ENCODE peak calls at places on chromosomes 7 and 10, in six cellular contexts. One of them, this sample, is unnamed.

GRCh38 chr10:83603708-83604107 is 535.6 kb upstream of the GHITM start:
- DNase-seq in Peyer's patch: no peak
- DNase-seq in DND-41: no peak
- DNase-seq in mammary epithelial cell: no peak
- DNase-seq in MM.1S: peak; percentile 65
- DNase-seq in brain microvascular endothelial cell: peak; percentile 2
- DNase-seq in this sample: no peak

GRCh38 chr7:12220321-12221046 is 9.4 kb downstream of the TMEM106B start:
- DNase-seq in Peyer's patch: no peak
- DNase-seq in DND-41: no peak
- DNase-seq in mammary epithelial cell: no peak
- DNase-seq in MM.1S: no peak
- DNase-seq in brain microvascular endothelial cell: no peak
- DNase-seq in this sample: no peak

GRCh38 chr10:79266092-79266491 is 81.2 kb upstream of the PPIF start:
- DNase-seq in Peyer's patch: peak; percentile 70
- DNase-seq in DND-41: no peak
- DNase-seq in mammary epithelial cell: peak; percentile 33
- DNase-seq in MM.1S: no peak
- DNase-seq in brain microvascular endothelial cell: no peak
- DNase-seq in this sample: no peak

GRCh38 chr7:234712-235553 is 42.6 kb downstream of the FAM20C start:
- DNase-seq in Peyer's patch: no peak
- DNase-seq in DND-41: no peak
- DNase-seq in mammary epithelial cell: peak; percentile 29
- DNase-seq in MM.1S: no peak
- DNase-seq in brain microvascular endothelial cell: no peak
- DNase-seq in this sample: no peak

GRCh38 chr10:71390921-71391690 is 5.6 kb upstream of the CDH23 start:
- DNase-seq in Peyer's patch: no peak
- DNase-seq in DND-41: no peak
- DNase-seq in mammary epithelial cell: no peak
- DNase-seq in MM.1S: no peak
- DNase-seq in brain microvascular endothelial cell: no peak
- DNase-seq in this sample: no peak

GRCh38 chr7:13179775-13180448 is 492.5 kb downstream of the ARL4A start:
- DNase-seq in Peyer's patch: no peak
- DNase-seq in DND-41: no peak
- DNase-seq in mammary epithelial cell: no peak
- DNase-seq in MM.1S: no peak
- DNase-seq in brain microvascular endothelial cell: no peak
- DNase-seq in this sample: no peak

GRCh38 chr10:68727146-68727545 is 6.1 kb downstream of the CCAR1 start:
- DNase-seq in Peyer's patch: no peak
- DNase-seq in DND-41: no peak
- DNase-seq in mammary epithelial cell: no peak
- DNase-seq in MM.1S: no peak
- DNase-seq in brain microvascular endothelial cell: no peak
- DNase-seq in this sample: no peak

GRCh38 chr10:104339469-104340098 is 1.3 kb upstream of the ITPRIP start:
- DNase-seq in Peyer's patch: no peak
- DNase-seq in DND-41: no peak
- DNase-seq in mammary epithelial cell: peak; percentile 59
- DNase-seq in MM.1S: peak; percentile 24
- DNase-seq in brain microvascular endothelial cell: peak; percentile 66
- DNase-seq in this sample: no peak

GRCh38 chr10:74542077-74542476 is 284.3 kb upstream of the KAT6B start:
- DNase-seq in Peyer's patch: no peak
- DNase-seq in DND-41: no peak
- DNase-seq in mammary epithelial cell: peak; percentile 9
- DNase-seq in MM.1S: no peak
- DNase-seq in brain microvascular endothelial cell: peak; percentile 63
- DNase-seq in this sample: no peak

GRCh38 chr7:107332488-107333269 is 137.2 kb upstream of the GPR22 start:
- DNase-seq in Peyer's patch: no peak
- DNase-seq in DND-41: no peak
- DNase-seq in mammary epithelial cell: no peak
- DNase-seq in MM.1S: peak; percentile 88
- DNase-seq in brain microvascular endothelial cell: no peak
- DNase-seq in this sample: no peak

GRCh38 chr7:46165281-46165680 is 244.2 kb upstream of the IGFBP3 start:
- DNase-seq in Peyer's patch: no peak
- DNase-seq in DND-41: no peak
- DNase-seq in mammary epithelial cell: no peak
- DNase-seq in MM.1S: no peak
- DNase-seq in brain microvascular endothelial cell: peak; percentile 68
- DNase-seq in this sample: no peak

GRCh38 chr7:44608916-44609648 is 2.7 kb downstream of the OGDH start:
- DNase-seq in Peyer's patch: no peak
- DNase-seq in DND-41: no peak
- DNase-seq in mammary epithelial cell: no peak
- DNase-seq in MM.1S: no peak
- DNase-seq in brain microvascular endothelial cell: no peak
- DNase-seq in this sample: peak; percentile 34

GRCh38 chr7:52944916-52945315 is 90.5 kb upstream of the POM121L12 start:
- DNase-seq in Peyer's patch: no peak
- DNase-seq in DND-41: no peak
- DNase-seq in mammary epithelial cell: no peak
- DNase-seq in MM.1S: no peak
- DNase-seq in brain microvascular endothelial cell: no peak
- DNase-seq in this sample: no peak

GRCh38 chr7:94580601-94581000 is 71.0 kb downstream of the CASD1 start:
- DNase-seq in Peyer's patch: no peak
- DNase-seq in DND-41: no peak
- DNase-seq in mammary epithelial cell: peak; percentile 31
- DNase-seq in MM.1S: no peak
- DNase-seq in brain microvascular endothelial cell: no peak
- DNase-seq in this sample: no peak

GRCh38 chr10:14162626-14163344 is 167.9 kb downstream of the FRMD4A start:
- DNase-seq in Peyer's patch: no peak
- DNase-seq in DND-41: no peak
- DNase-seq in mammary epithelial cell: no peak
- DNase-seq in MM.1S: no peak
- DNase-seq in brain microvascular endothelial cell: no peak
- DNase-seq in this sample: no peak

GRCh38 chr7:98808751-98809460 is 60.9 kb downstream of the TMEM130 start:
- DNase-seq in Peyer's patch: no peak
- DNase-seq in DND-41: no peak
- DNase-seq in mammary epithelial cell: no peak
- DNase-seq in MM.1S: no peak
- DNase-seq in brain microvascular endothelial cell: no peak
- DNase-seq in this sample: no peak

GRCh38 chr10:51878695-51879094 is 179.3 kb upstream of the CSTF2T start:
- DNase-seq in Peyer's patch: no peak
- DNase-seq in DND-41: no peak
- DNase-seq in mammary epithelial cell: no peak
- DNase-seq in MM.1S: no peak
- DNase-seq in brain microvascular endothelial cell: peak; percentile 20
- DNase-seq in this sample: no peak

GRCh38 chr10:51876528-51876927 is 177.1 kb upstream of the CSTF2T start:
- DNase-seq in Peyer's patch: no peak
- DNase-seq in DND-41: no peak
- DNase-seq in mammary epithelial cell: no peak
- DNase-seq in MM.1S: peak; percentile 16
- DNase-seq in brain microvascular endothelial cell: no peak
- DNase-seq in this sample: no peak

GRCh38 chr10:51879238-51879637 is 179.8 kb upstream of the CSTF2T start:
- DNase-seq in Peyer's patch: no peak
- DNase-seq in DND-41: no peak
- DNase-seq in mammary epithelial cell: peak; percentile 99
- DNase-seq in MM.1S: peak; percentile 54
- DNase-seq in brain microvascular endothelial cell: peak; percentile 99
- DNase-seq in this sample: no peak

GRCh38 chr10:51877636-51878035 is 178.2 kb upstream of the CSTF2T start:
- DNase-seq in Peyer's patch: no peak
- DNase-seq in DND-41: no peak
- DNase-seq in mammary epithelial cell: no peak
- DNase-seq in MM.1S: no peak
- DNase-seq in brain microvascular endothelial cell: no peak
- DNase-seq in this sample: no peak

GRCh38 chr10:51876979-51877378 is 177.6 kb upstream of the CSTF2T start:
- DNase-seq in Peyer's patch: no peak
- DNase-seq in DND-41: no peak
- DNase-seq in mammary epithelial cell: no peak
- DNase-seq in MM.1S: no peak
- DNase-seq in brain microvascular endothelial cell: no peak
- DNase-seq in this sample: no peak
- H3K27ac ChIP-seq in Peyer's patch: no peak overlapping the region
- H3K27ac ChIP-seq in DND-41: no peak overlapping the region
- H3K27ac ChIP-seq in mammary epithelial cell: no peak overlapping the region
- H3K27ac ChIP-seq in MM.1S: no peak overlapping the region
- H3K27ac ChIP-seq in brain microvascular endothelial cell: no peak overlapping the region
- H3K27ac ChIP-seq in this sample: no peak overlapping the region

GRCh38 chr7:151310578-151310977 is 31.0 kb upstream of the NUB1 start:
- DNase-seq in Peyer's patch: no peak
- DNase-seq in DND-41: no peak
- DNase-seq in mammary epithelial cell: no peak
- DNase-seq in MM.1S: peak; percentile 17
- DNase-seq in brain microvascular endothelial cell: no peak
- DNase-seq in this sample: no peak

GRCh38 chr7:151309306-151309705 is 32.3 kb upstream of the NUB1 start:
- DNase-seq in Peyer's patch: no peak
- DNase-seq in DND-41: no peak
- DNase-seq in mammary epithelial cell: no peak
- DNase-seq in MM.1S: no peak
- DNase-seq in brain microvascular endothelial cell: no peak
- DNase-seq in this sample: no peak

GRCh38 chr7:151312831-151313809 is 28.5 kb upstream of the NUB1 start:
- DNase-seq in Peyer's patch: no peak
- DNase-seq in DND-41: no peak
- DNase-seq in mammary epithelial cell: no peak
- DNase-seq in MM.1S: no peak
- DNase-seq in brain microvascular endothelial cell: no peak
- DNase-seq in this sample: no peak

GRCh38 chr7:151312356-151312755 is 29.3 kb upstream of the NUB1 start:
- DNase-seq in Peyer's patch: no peak
- DNase-seq in DND-41: no peak
- DNase-seq in mammary epithelial cell: no peak
- DNase-seq in MM.1S: no peak
- DNase-seq in brain microvascular endothelial cell: no peak
- DNase-seq in this sample: no peak

DNA sequence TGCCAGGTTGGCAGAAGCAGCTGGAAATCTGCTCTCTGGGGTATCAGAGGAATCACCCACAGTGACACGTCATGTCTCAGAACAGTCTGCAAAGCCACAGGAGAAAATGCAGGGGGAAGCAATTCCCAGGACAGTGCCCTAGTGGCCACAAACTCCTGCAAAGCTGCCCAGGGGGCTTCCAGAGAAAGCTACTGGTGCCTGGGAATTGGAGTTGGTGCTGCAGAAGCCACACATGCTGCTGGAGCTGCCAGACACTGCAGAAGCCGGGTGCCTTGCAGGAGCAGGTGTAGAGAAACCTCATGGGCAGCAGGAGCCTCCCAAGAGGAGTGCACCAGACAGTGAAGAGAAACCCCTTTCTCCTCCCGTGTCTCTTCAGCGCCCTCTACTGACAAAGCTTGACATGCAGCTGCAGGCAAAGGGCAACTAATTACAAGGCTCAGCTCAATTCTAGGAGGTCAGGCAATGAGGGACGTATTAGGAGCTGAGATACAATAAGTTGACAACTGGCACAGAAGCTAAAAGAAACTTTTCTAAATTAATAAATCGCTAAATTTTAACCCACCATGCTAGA is 30.2 kb upstream of the NUB1 start:
- DNase-seq in Peyer's patch: no peak
- DNase-seq in DND-41: peak; percentile 55
- DNase-seq in mammary epithelial cell: peak; percentile 11
- DNase-seq in MM.1S: peak; percentile 68
- DNase-seq in brain microvascular endothelial cell: no peak
- DNase-seq in this sample: no peak
- TF ChIP-seq CTCF in Peyer's patch: no peak
- TF ChIP-seq CTCF in DND-41: peak; percentile 67
- TF ChIP-seq CTCF in mammary epithelial cell: peak; percentile 14
- TF ChIP-seq CTCF in MM.1S: peak; percentile 67
- TF ChIP-seq CTCF in brain microvascular endothelial cell: peak; percentile 44
- TF ChIP-seq CTCF in this sample: no peak

GRCh38 chr10:93754761-93755160 is 3.0 kb upstream of the LGI1 start:
- DNase-seq in Peyer's patch: no peak
- DNase-seq in DND-41: no peak
- DNase-seq in mammary epithelial cell: no peak
- DNase-seq in MM.1S: no peak
- DNase-seq in brain microvascular endothelial cell: no peak
- DNase-seq in this sample: no peak

GRCh38 chr10:93752761-93753160 is 5.0 kb upstream of the LGI1 start:
- DNase-seq in Peyer's patch: no peak
- DNase-seq in DND-41: no peak
- DNase-seq in mammary epithelial cell: peak; percentile 59
- DNase-seq in MM.1S: no peak
- DNase-seq in brain microvascular endothelial cell: peak; percentile 66
- DNase-seq in this sample: no peak

GRCh38 chr10:93751832-93752231 is 5.9 kb upstream of the LGI1 start:
- DNase-seq in Peyer's patch: no peak
- DNase-seq in DND-41: no peak
- DNase-seq in mammary epithelial cell: peak; percentile 7
- DNase-seq in MM.1S: no peak
- DNase-seq in brain microvascular endothelial cell: peak; percentile 49
- DNase-seq in this sample: no peak

GRCh38 chr10:93755443-93756127 is 2.2 kb upstream of the LGI1 start:
- DNase-seq in Peyer's patch: no peak
- DNase-seq in DND-41: no peak
- DNase-seq in mammary epithelial cell: no peak
- DNase-seq in MM.1S: no peak
- DNase-seq in brain microvascular endothelial cell: no peak
- DNase-seq in this sample: no peak

GRCh38 chr10:93753621-93754250 is 4.0 kb upstream of the LGI1 start:
- DNase-seq in Peyer's patch: no peak
- DNase-seq in DND-41: no peak
- DNase-seq in mammary epithelial cell: no peak
- DNase-seq in MM.1S: no peak
- DNase-seq in brain microvascular endothelial cell: no peak
- DNase-seq in this sample: no peak
- H3K27ac ChIP-seq in Peyer's patch: no peak overlapping the region
- H3K27ac ChIP-seq in DND-41: no peak overlapping the region
- H3K27ac ChIP-seq in mammary epithelial cell: no peak overlapping the region
- H3K27ac ChIP-seq in MM.1S: no peak overlapping the region
- H3K27ac ChIP-seq in brain microvascular endothelial cell: no peak overlapping the region
- H3K27ac ChIP-seq in this sample: no peak overlapping the region

GRCh38 chr10:93481213-93481930 is 762 bp downstream of the MYOF start:
- DNase-seq in Peyer's patch: no peak
- DNase-seq in DND-41: no peak
- DNase-seq in mammary epithelial cell: peak; percentile 20
- DNase-seq in MM.1S: no peak
- DNase-seq in brain microvascular endothelial cell: no peak
- DNase-seq in this sample: no peak

GRCh38 chr10:93478873-93479272 is 3.3 kb downstream of the MYOF start:
- DNase-seq in Peyer's patch: no peak
- DNase-seq in DND-41: no peak
- DNase-seq in mammary epithelial cell: no peak
- DNase-seq in MM.1S: no peak
- DNase-seq in brain microvascular endothelial cell: no peak
- DNase-seq in this sample: no peak

GRCh38 chr10:93476756-93477155 is 5.4 kb downstream of the MYOF start:
- DNase-seq in Peyer's patch: no peak
- DNase-seq in DND-41: no peak
- DNase-seq in mammary epithelial cell: no peak
- DNase-seq in MM.1S: no peak
- DNase-seq in brain microvascular endothelial cell: no peak
- DNase-seq in this sample: no peak

GRCh38 chr10:93485690-93486089 is 3.6 kb upstream of the MYOF start:
- DNase-seq in Peyer's patch: no peak
- DNase-seq in DND-41: no peak
- DNase-seq in mammary epithelial cell: no peak
- DNase-seq in MM.1S: no peak
- DNase-seq in brain microvascular endothelial cell: no peak
- DNase-seq in this sample: no peak

GRCh38 chr10:93481931-93482834 is at the start of gene MYOF:
- DNase-seq in Peyer's patch: peak; percentile 34
- DNase-seq in DND-41: peak; percentile 54
- DNase-seq in mammary epithelial cell: peak; percentile 82
- DNase-seq in MM.1S: peak; percentile 70
- DNase-seq in brain microvascular endothelial cell: peak; percentile 87
- DNase-seq in this sample: peak; percentile 22
- TF ChIP-seq CTCF in Peyer's patch: peak; percentile 26
- TF ChIP-seq CTCF in DND-41: peak; percentile 70
- TF ChIP-seq CTCF in mammary epithelial cell: peak; percentile 66
- TF ChIP-seq CTCF in MM.1S: peak; percentile 51
- TF ChIP-seq CTCF in brain microvascular endothelial cell: peak; percentile 66
- TF ChIP-seq CTCF in this sample: peak; percentile 81